ENCODE peak calls at places on chromosomes 12 and 14, in eight cellular contexts. C, Z, H, T, R, P, A and D are unnamed samples.

GRCh38 chr14:96574633-96575191 is 72.5 kb downstream of the PAPOLA start:
- DNase-seq in H (peak), C (peak), T (no peak), Z (no peak), A (peak), P (no peak), R (no peak), D (no peak)

GRCh38 chr12:111121840-111122239 is 201.5 kb upstream of the MYL2 start:
- DNase-seq in C (no peak), P (no peak), Z (no peak), R (no peak), H (no peak), A (no peak), T (no peak), D (no peak)

GRCh38 chr12:55068416-55069010 is 48.7 kb downstream of the NEUROD4 start:
- DNase-seq in R (peak), T (no peak), H (peak), A (no peak), C (peak), P (peak), Z (peak), D (peak)

GRCh38 chr12:113980537-113981337 is 14.6 kb upstream of the RBM19 start:
- DNase-seq in C (peak), R (peak), A (peak), Z (peak), T (peak), H (peak), P (no peak), D (peak)

GRCh38 chr14:95666450-95666849 is 19.8 kb upstream of the TCL1B start:
- DNase-seq in Z (no peak), H (no peak), R (no peak), A (no peak), T (no peak), C (no peak), P (no peak), D (no peak)

GRCh38 chr12:71397433-71397954 is 42.1 kb upstream of the LGR5 start:
- DNase-seq in Z (no peak), C (peak), R (no peak), A (no peak), T (no peak), P (no peak), H (no peak), D (no peak)

GRCh38 chr14:53619625-53620324 is 336.9 kb downstream of the BMP4 start:
- DNase-seq in C (peak), P (no peak), H (peak), Z (peak), T (no peak), A (no peak), R (no peak), D (no peak)

GRCh38 chr12:47147749-47148148 is 68.0 kb upstream of the AMIGO2 start:
- DNase-seq in R (no peak), A (no peak), T (no peak), P (no peak), Z (no peak), H (no peak), C (no peak), D (no peak)

GRCh38 chr12:76259071-76259470 is 89.1 kb downstream of the BBS10 start:
- DNase-seq in A (no peak), Z (no peak), T (no peak), H (no peak), C (no peak), R (no peak), P (no peak), D (no peak)

GRCh38 chr14:98182385-98183055 is 1089.5 kb downstream of the BCL11B start:
- DNase-seq in R (no peak), P (no peak), A (no peak), Z (peak), H (peak), C (no peak), T (no peak), D (no peak)

GRCh38 chr12:70661762-70662161 is 24.5 kb upstream of the PTPRB start:
- DNase-seq in P (no peak), R (no peak), T (peak), A (no peak), Z (peak), H (peak), C (peak), D (no peak)

GRCh38 chr14:61894452-61895077 is 132.3 kb downstream of the SNAPC1 start:
- DNase-seq in C (peak), P (peak), A (peak), H (peak), T (peak), R (peak), Z (peak), D (peak)

GRCh38 chr14:66508547-66508845 is 549 bp downstream of the GPHN start:
- DNase-seq in Z (no peak), R (no peak), A (no peak), H (no peak), C (no peak), T (no peak), P (no peak), D (no peak)

GRCh38 chr12:57224973-57225679 is 4.4 kb upstream of the SHMT2 start:
- DNase-seq in A (peak), P (no peak), H (no peak), C (no peak), Z (no peak), R (peak), T (no peak), D (no peak)

GRCh38 chr14:105092912-105093425 is 27.7 kb upstream of the GPR132 start:
- DNase-seq in H (peak), A (no peak), R (no peak), P (peak), C (no peak), T (peak), Z (peak), D (no peak)

GRCh38 chr14:83290447-83290846 is 1756.8 kb upstream of the SEL1L start:
- DNase-seq in R (no peak), T (no peak), Z (no peak), A (no peak), C (no peak), H (no peak), P (no peak), D (no peak)

GRCh38 chr12:9784816-9785215 is 24.1 kb upstream of the CD69 start:
- DNase-seq in C (no peak), Z (no peak), A (no peak), H (no peak), T (no peak), R (no peak), P (no peak), D (no peak)

GRCh38 chr12:11754256-11754655 is 104.8 kb downstream of the ETV6 start:
- DNase-seq in T (no peak), H (no peak), R (no peak), A (no peak), Z (no peak), C (no peak), P (no peak), D (no peak)

GRCh38 chr14:100587248-100587762 is at the start of gene BEGAIN:
- DNase-seq in P (no peak), C (no peak), A (no peak), Z (no peak), H (no peak), T (no peak), R (peak), D (no peak)

GRCh38 chr14:90281766-90282165 is 25.4 kb downstream of the PSMC1 start:
- DNase-seq in Z (no peak), T (no peak), P (no peak), A (no peak), H (no peak), C (no peak), R (no peak), D (no peak)

GRCh38 chr14:35229495-35230089 is 62.6 kb upstream of the PSMA6 start:
- DNase-seq in A (no peak), R (peak), T (no peak), C (no peak), H (no peak), Z (no peak), P (no peak), D (no peak)

GRCh38 chr12:27185234-27186045 is 58.6 kb upstream of the STK38L start:
- DNase-seq in R (no peak), T (no peak), Z (peak), P (no peak), A (no peak), C (peak), H (peak), D (no peak)

GRCh38 chr14:105141486-105142281 is 26.9 kb downstream of the JAG2 start:
- DNase-seq in R (peak), H (no peak), A (no peak), Z (no peak), P (no peak), C (no peak), T (no peak), D (no peak)

GRCh38 chr12:28777603-28778365 is 371.3 kb upstream of the FAR2 start:
- DNase-seq in H (no peak), R (no peak), P (peak), Z (no peak), T (no peak), C (no peak), A (no peak), D (no peak)

GRCh38 chr12:19482551-19483109 is 43.3 kb downstream of the AEBP2 start:
- DNase-seq in Z (no peak), R (no peak), C (no peak), T (no peak), A (no peak), H (peak), P (peak), D (no peak)

GRCh38 chr12:102950107-102950949 is 7.1 kb upstream of the ASCL1 start:
- DNase-seq in T (peak), H (no peak), P (no peak), C (no peak), R (peak), A (peak), Z (no peak), D (no peak)

GRCh38 chr14:92712654-92713051 is 35.8 kb downstream of the LGMN start:
- DNase-seq in P (no peak), R (no peak), T (no peak), H (no peak), C (no peak), A (no peak), Z (no peak), D (no peak)

GRCh38 chr12:14931359-14931758 is 7.0 kb downstream of the ERP27 start:
- DNase-seq in P (no peak), T (no peak), A (peak), H (no peak), R (no peak), Z (no peak), C (no peak), D (no peak)

GRCh38 chr12:14893471-14894250 is 8.0 kb upstream of the MGP start:
- DNase-seq in Z (no peak), T (no peak), C (no peak), P (no peak), R (no peak), A (no peak), H (peak), D (no peak)

GRCh38 chr14:24851837-24852236 is 198.1 kb downstream of the STXBP6 start:
- DNase-seq in C (no peak), P (no peak), H (no peak), A (no peak), Z (no peak), T (no peak), R (no peak), D (no peak)

GRCh38 chr12:100521958-100522357 is 48.3 kb downstream of the NR1H4 start:
- DNase-seq in Z (no peak), R (no peak), H (no peak), A (no peak), T (no peak), P (no peak), C (no peak), D (no peak)

GRCh38 chr12:25051583-25052190 is 102.8 kb upstream of the BCAT1 start:
- DNase-seq in Z (no peak), H (no peak), T (no peak), C (no peak), R (no peak), P (peak), A (no peak), D (no peak)

GRCh38 chr12:120834489-120835303 is 69.5 kb downstream of the SPPL3 start:
- DNase-seq in H (no peak), T (no peak), C (no peak), A (peak), P (no peak), Z (no peak), R (no peak), D (no peak)